ENCODE peak calls at places on chromosomes 4 and X, in five cellular contexts. R is NCI-H2029; K is stimulated activated CD4-positive, alpha-beta T cell treated with anti-CD3 and anti-CD28 coated beads, Interleukin-12 subunit alpha, Interleukin-12 subunit beta, amount 100 ng/mL, for 24 hours; Q is kidney; X is Caki2. T is an unnamed sample.

GRCh38 chr4:4492161-4492847 is 49.5 kb downstream of the STX18 start:
- DNase-seq in R (no peak), X (no peak), K (no peak), Q (no peak), T (no peak)

GRCh38 chr4:40846556-40846955 is 96.8 kb downstream of the NSUN7 start:
- DNase-seq in K (no peak), Q (no peak), R (no peak), X (no peak), T (no peak)

GRCh38 chr4:26252349-26252748 is 68.5 kb upstream of the RBPJ start:
- DNase-seq in R (no peak), Q (no peak), X (peak; percentile 81), K (no peak), T (no peak)

GRCh38 chr4:153260553-153261306 is 56.5 kb downstream of the TRIM2 start:
- DNase-seq in X (no peak), K (no peak), R (no peak), Q (no peak), T (no peak)

GRCh38 chrX:109990582-109991276 is 12.2 kb upstream of the TMEM164 start:
- DNase-seq in K (no peak), Q (no peak), X (no peak), R (no peak), T (no peak)

GRCh38 chr4:124437853-124438495 is 274.6 kb downstream of the ANKRD50 start:
- DNase-seq in X (no peak), K (no peak), Q (no peak), R (no peak), T (no peak)

GRCh38 chr4:98778206-98778605 is 119.8 kb upstream of the TSPAN5 start:
- DNase-seq in K (no peak), X (peak; percentile 4), R (no peak), Q (no peak), T (peak; percentile 65)

GRCh38 chr4:1578968-1579833 is 104.9 kb downstream of the FAM53A start:
- DNase-seq in K (peak; percentile 33), X (peak; percentile 84), R (no peak), Q (peak; percentile 92), T (no peak)

GRCh38 chr4:176680668-176681067 is 112.1 kb downstream of the VEGFC start:
- DNase-seq in R (no peak), X (no peak), Q (no peak), K (no peak), T (no peak)

GRCh38 chr4:142311916-142312315 is 534.2 kb downstream of the INPP4B start:
- DNase-seq in R (no peak), X (no peak), Q (no peak), K (no peak), T (no peak)

GRCh38 chr4:82648356-82648755 is 86.6 kb upstream of the TMEM150C start:
- DNase-seq in Q (no peak), X (peak; percentile 18), K (no peak), R (no peak), T (no peak)

GRCh38 chrX:115958687-115959359 is 211.7 kb upstream of the AGTR2 start:
- DNase-seq in K (no peak), Q (no peak), X (no peak), R (no peak), T (no peak)

GRCh38 chrX:104310084-104310483 is 55.4 kb upstream of the ESX1 start:
- DNase-seq in R (no peak), K (no peak), X (peak; percentile 19), Q (no peak), T (no peak)

GRCh38 chr4:24927039-24927438 is 14.2 kb upstream of the CCDC149 start:
- DNase-seq in Q (no peak), X (no peak), R (no peak), K (no peak), T (no peak)

GRCh38 chr4:36004231-36004851 is 240.0 kb downstream of the ARAP2 start:
- DNase-seq in X (no peak), R (no peak), Q (no peak), K (no peak), T (no peak)

GRCh38 chrX:127037179-127037578 is 217.7 kb downstream of the PRR32 start:
- DNase-seq in X (no peak), Q (no peak), K (no peak), R (no peak), T (no peak)

GRCh38 chr4:53914313-53915016 is 149.9 kb downstream of the CHIC2 start:
- DNase-seq in R (no peak), X (peak; percentile 33), K (no peak), Q (no peak), T (peak; percentile 73)

GRCh38 chr4:45438047-45438446 is 685.8 kb downstream of the GABRG1 start:
- DNase-seq in K (no peak), Q (no peak), R (no peak), X (no peak), T (no peak)

GRCh38 chr4:3344104-3344503 is 51.3 kb downstream of the RGS12 start:
- DNase-seq in Q (no peak), K (no peak), X (no peak), R (no peak), T (no peak)

GRCh38 chr4:95256108-95256835 is 292.5 kb downstream of the UNC5C start:
- DNase-seq in K (no peak), R (no peak), X (no peak), Q (no peak), T (no peak)

GRCh38 chrX:69361286-69361926 is 142.7 kb upstream of the NALF2 start:
- DNase-seq in Q (no peak), K (no peak), R (no peak), X (no peak), T (no peak)

GRCh38 chrX:97673135-97673534 is 789.4 kb downstream of the RPA4 start:
- DNase-seq in K (no peak), R (no peak), Q (no peak), X (no peak), T (no peak)

T was measured in non-pigmented ciliary epithelial cell.